ENCODE peak calls at places on chromosomes 6 and 20, in four cellular contexts. Q, A, P and B are unnamed samples.

GRCh38 chr6:10099648-10100047 is 315.2 kb downstream of the TFAP2A start:
- DNase-seq in P (no peak), Q (no peak), A (no peak), B (no peak)

GRCh38 chr6:4008324-4009047 is 70.5 kb downstream of the FAM217A start:
- DNase-seq in A (peak), Q (no peak), P (peak), B (no peak)

GRCh38 chr6:9659848-9660247 is 755.0 kb downstream of the TFAP2A start:
- DNase-seq in A (no peak), P (no peak), Q (no peak), B (no peak)

GRCh38 chr6:137816133-137816579 is 50.9 kb upstream of the TNFAIP3 start:
- DNase-seq in Q (no peak), A (no peak), P (no peak), B (no peak)

GRCh38 chr6:2770171-2770570 is 5.0 kb downstream of the WRNIP1 start:
- DNase-seq in A (no peak), Q (peak), P (no peak), B (no peak)

GRCh38 chr6:14129572-14129971 is 12.0 kb downstream of the CD83 start:
- DNase-seq in P (peak), A (peak), Q (no peak), B (no peak)

GRCh38 chr6:22774129-22774528 is 204.8 kb downstream of the HDGFL1 start:
- DNase-seq in Q (no peak), A (no peak), P (no peak), B (no peak)

GRCh38 chr20:23235173-23236027 is 115.2 kb upstream of the NXT1 start:
- DNase-seq in A (peak), Q (peak), P (no peak), B (peak)

GRCh38 chr6:55448446-55448845 is 121.2 kb downstream of the GFRAL start:
- DNase-seq in Q (no peak), A (peak), P (no peak), B (no peak)

GRCh38 chr20:56328861-56329260 is 29.9 kb upstream of the FAM210B start:
- DNase-seq in A (no peak), Q (no peak), P (peak), B (no peak)

GRCh38 chr20:1418335-1418734 is 25.5 kb upstream of the FKBP1A start:
- DNase-seq in Q (no peak), A (peak), P (no peak), B (no peak)

GRCh38 chr6:158387578-158387977 is 75.3 kb downstream of the TULP4 start:
- DNase-seq in A (no peak), Q (no peak), P (no peak), B (no peak)

GRCh38 chr6:130557481-130558112 is 191.8 kb downstream of the TMEM200A start:
- DNase-seq in A (no peak), P (no peak), Q (no peak), B (no peak)

GRCh38 chr6:78089551-78089950 is 436.7 kb downstream of the MEI4 start:
- DNase-seq in Q (no peak), P (no peak), A (no peak), B (no peak)

GRCh38 chr6:5333653-5334052 is 72.3 kb downstream of the FARS2 start:
- DNase-seq in P (no peak), A (peak), Q (no peak), B (no peak)

GRCh38 chr20:6420336-6420735 is 297.5 kb upstream of the FERMT1 start:
- DNase-seq in Q (no peak), A (no peak), P (no peak), B (no peak)

GRCh38 chr20:6421321-6422030 is 298.6 kb upstream of the FERMT1 start:
- DNase-seq in Q (no peak), A (no peak), P (no peak), B (no peak)

GRCh38 chr20:6411651-6412050 is 288.8 kb upstream of the FERMT1 start:
- DNase-seq in A (no peak), Q (no peak), P (no peak), B (no peak)

GRCh38 chr20:6418732-6419131 is 295.9 kb upstream of the FERMT1 start:
- DNase-seq in A (no peak), Q (no peak), P (no peak), B (no peak)

GRCh38 chr20:6416371-6416770 is 293.5 kb upstream of the FERMT1 start:
- DNase-seq in A (no peak), P (no peak), Q (no peak), B (no peak)
- TF ChIP-seq CTCF in A (no peak), P (peak), Q (no peak), B (no peak)

GRCh38 chr6:72533601-72534000 is 88.3 kb upstream of the KCNQ5 start:
- DNase-seq in Q (no peak), A (peak), P (peak), B (no peak)
- TF ChIP-seq CTCF in Q (no peak), A (no peak), P (no peak), B (no peak)

GRCh38 chr6:168901076-168901475 is 352.6 kb downstream of the THBS2 start:
- DNase-seq in A (no peak), Q (no peak), P (no peak), B (no peak)
- TF ChIP-seq CTCF in A (no peak), Q (no peak), P (no peak), B (no peak)

GRCh38 chr6:52132326-52132725 is 44.9 kb upstream of the PKHD1 start:
- DNase-seq in P (no peak), Q (no peak), A (no peak), B (no peak)

GRCh38 chr6:52127957-52128356 is 40.5 kb upstream of the PKHD1 start:
- DNase-seq in A (no peak), P (no peak), Q (no peak), B (no peak)

GRCh38 chr6:52126231-52126630 is 38.8 kb upstream of the PKHD1 start:
- DNase-seq in Q (no peak), P (no peak), A (no peak), B (no peak)

GRCh38 chr6:52133326-52133725 is 45.9 kb upstream of the PKHD1 start:
- DNase-seq in Q (no peak), A (no peak), P (no peak), B (no peak)

GRCh38 chr6:52130440-52130839 is 43.0 kb upstream of the PKHD1 start:
- DNase-seq in P (no peak), Q (no peak), A (no peak), B (no peak)
- TF ChIP-seq CTCF in P (no peak), Q (no peak), A (no peak), B (no peak)

GRCh38 chr6:82257088-82257774 is 9.7 kb upstream of the IBTK start:
- DNase-seq in P (no peak), Q (no peak), A (no peak), B (no peak)
- TF ChIP-seq CTCF in P (no peak), Q (no peak), A (peak), B (no peak)

GRCh38 chr6:34190504-34191122 is 44.7 kb upstream of the GRM4 start:
- DNase-seq in A (no peak), P (no peak), Q (no peak), B (no peak)
- TF ChIP-seq CTCF in A (no peak), P (no peak), Q (no peak), B (no peak)

GRCh38 chr20:38170914-38171300 is 5.8 kb upstream of the TGM2 start:
- DNase-seq in A (no peak), P (peak), Q (no peak), B (no peak)

GRCh38 chr20:38172344-38172743 is 7.3 kb upstream of the TGM2 start:
- DNase-seq in Q (no peak), A (no peak), P (peak), B (no peak)

GRCh38 chr20:38171301-38172010 is 6.4 kb upstream of the TGM2 start:
- DNase-seq in P (peak), Q (no peak), A (peak), B (no peak)

GRCh38 chr20:38175221-38176030 is 10.4 kb upstream of the TGM2 start:
- DNase-seq in Q (no peak), P (no peak), A (no peak), B (no peak)

GRCh38 chr20:38173237-38174156 is 8.4 kb upstream of the TGM2 start:
- DNase-seq in Q (peak), P (peak), A (peak), B (no peak)
- TF ChIP-seq CTCF in Q (no peak), P (peak), A (peak), B (no peak)

GRCh38 chr20:36306557-36307411 is 645 bp downstream of the DLGAP4 start:
- DNase-seq in P (no peak), Q (no peak), A (no peak), B (no peak)
- TF ChIP-seq CTCF in P (no peak), Q (no peak), A (no peak), B (no peak)

DNA sequence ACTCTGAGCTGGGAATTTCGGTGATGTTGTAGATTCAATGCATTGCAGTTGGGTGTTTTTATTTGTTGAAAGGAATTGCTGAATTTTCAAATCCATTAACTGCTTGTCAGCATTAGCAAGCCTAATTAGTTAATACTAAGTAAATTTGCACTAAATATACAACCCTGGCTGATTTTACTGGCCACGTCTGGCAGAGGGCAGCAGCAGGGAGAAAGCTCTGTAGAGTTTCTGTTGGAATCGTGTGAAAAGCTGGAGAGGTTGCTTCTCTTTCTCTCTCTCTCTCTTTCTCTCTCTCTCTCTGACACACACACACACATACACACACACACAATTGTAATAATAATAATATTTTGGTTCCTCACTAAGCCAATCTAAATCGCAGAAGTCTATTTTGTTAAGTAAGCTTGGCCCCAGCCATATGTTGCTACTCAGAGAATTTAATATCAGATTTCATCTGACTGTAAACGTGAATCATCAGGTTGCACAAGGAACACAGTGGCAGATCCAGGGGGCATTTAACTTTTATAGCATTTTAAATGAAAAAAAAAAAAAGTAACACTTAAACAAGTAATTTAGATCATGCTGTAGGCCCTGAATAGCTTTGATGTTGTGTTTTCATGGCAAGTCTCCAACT is 289.5 kb downstream of the ESR1 start:
- DNase-seq in Q (no peak), A (peak), P (peak), B (no peak)
- TF ChIP-seq CTCF in Q (no peak), A (peak), P (peak), B (no peak)